ENCODE peak calls at places on chromosome 16, in ten cellular contexts. V, A, G, Y, R, W, P, I, H and E are unnamed samples.

GRCh38 chr16:70529051-70529777 is 5.6 kb downstream of the SF3B3 start:
- DNase-seq in V (peak; percentile 46), A (no peak), G (no peak), Y (no peak), R (no peak), W (no peak), P (no peak), I (no peak), H (no peak), E (no peak)

GRCh38 chr16:70714526-70715112 is 28.8 kb upstream of the MTSS2 start:
- DNase-seq in V (no peak), A (no peak), G (no peak), Y (no peak), R (no peak), W (no peak), P (no peak), I (no peak), H (no peak), E (no peak)

GRCh38 chr16:29192329-29193247 is 207.7 kb downstream of the LAT start:
- DNase-seq in V (no peak), A (peak; percentile 5), G (no peak), Y (peak; percentile 19), R (no peak), W (no peak), P (no peak), I (no peak), H (peak; percentile 16), E (no peak)

GRCh38 chr16:31664683-31665482 is 137.2 kb downstream of the AHSP start:
- DNase-seq in V (no peak), A (no peak), G (no peak), Y (no peak), R (no peak), W (no peak), P (no peak), I (no peak), H (no peak), E (no peak)

GRCh38 chr16:81831722-81832126 is 52.6 kb downstream of the PLCG2 start:
- DNase-seq in V (peak; percentile 34), A (peak; percentile 79), G (peak; percentile 68), Y (no peak), R (peak; percentile 82), W (no peak), P (peak; percentile 38), I (peak; percentile 7), H (peak; percentile 60), E (no peak)

GRCh38 chr16:53768593-53768992 is 64.6 kb downstream of the FTO start:
- DNase-seq in V (no peak), A (no peak), G (no peak), Y (no peak), R (no peak), W (no peak), P (no peak), I (peak; percentile 11), H (no peak), E (no peak)

GRCh38 chr16:30377050-30377811 is 2.6 kb downstream of the MYL11 start:
- DNase-seq in V (peak; percentile 66), A (no peak), G (no peak), Y (no peak), R (no peak), W (peak; percentile 38), P (no peak), I (no peak), H (no peak), E (no peak)

GRCh38 chr16:64089697-64090096 is 1032.2 kb downstream of the CDH11 start:
- DNase-seq in V (peak; percentile 81), A (no peak), G (no peak), Y (no peak), R (no peak), W (peak; percentile 66), P (no peak), I (no peak), H (no peak), E (no peak)

GRCh38 chr16:20348365-20349185 is 3.9 kb downstream of the UMOD start:
- DNase-seq in V (peak; percentile 91), A (no peak), G (no peak), Y (no peak), R (peak; percentile 51), W (peak; percentile 24), P (no peak), I (peak; percentile 35), H (no peak), E (no peak)

GRCh38 chr16:68834550-68834949 is 8.8 kb upstream of the TANGO6 start:
- DNase-seq in V (no peak), A (no peak), G (no peak), Y (no peak), R (no peak), W (no peak), P (no peak), I (peak; percentile 48), H (no peak), E (no peak)

GRCh38 chr16:57694556-57695377 is at the start of gene DRC7:
- DNase-seq in V (peak; percentile 93), A (peak; percentile 25), G (no peak), Y (no peak), R (no peak), W (peak; percentile 90), P (no peak), I (no peak), H (peak; percentile 29), E (peak; percentile 36)

GRCh38 chr16:54241525-54241924 is 45.1 kb downstream of the IRX3 start:
- DNase-seq in V (peak; percentile 12), A (no peak), G (no peak), Y (no peak), R (no peak), W (no peak), P (no peak), I (no peak), H (peak; percentile 2), E (peak; percentile 5)

DNA sequence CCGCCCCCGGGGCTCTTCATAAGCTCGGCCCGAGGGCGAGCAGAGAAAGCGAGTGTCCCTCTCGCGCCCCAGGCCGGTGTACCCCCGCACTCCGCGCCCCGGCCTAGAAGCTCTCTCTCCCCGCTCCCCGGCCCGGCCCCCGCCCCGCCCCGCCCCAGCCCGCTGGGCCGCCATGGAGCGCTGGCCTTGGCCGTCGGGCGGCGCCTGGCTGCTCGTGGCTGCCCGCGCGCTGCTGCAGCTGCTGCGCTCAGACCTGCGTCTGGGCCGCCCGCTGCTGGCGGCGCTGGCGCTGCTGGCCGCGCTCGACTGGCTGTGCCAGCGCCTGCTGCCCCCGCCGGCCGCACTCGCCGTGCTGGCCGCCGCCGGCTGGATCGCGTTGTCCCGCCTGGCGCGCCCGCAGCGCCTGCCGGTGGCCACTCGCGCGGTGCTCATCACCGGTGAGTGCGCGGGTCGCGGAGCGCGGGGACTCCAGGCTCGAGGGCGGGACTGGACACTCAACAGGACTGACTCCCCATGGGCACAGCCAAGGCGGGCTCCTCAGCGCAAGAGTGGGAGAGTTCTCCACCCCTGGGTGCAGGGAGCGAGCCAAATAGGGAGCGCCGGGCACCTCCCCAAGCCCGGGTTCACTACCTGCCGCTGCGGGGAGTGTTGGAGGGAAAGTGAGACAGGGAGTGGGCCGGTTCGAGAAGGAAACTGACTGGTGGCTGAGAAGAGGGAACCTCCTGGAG is at the start of gene HSD11B2:
- DNase-seq in V (peak; percentile 83), A (no peak), G (no peak), Y (peak; percentile 74), R (peak; percentile 88), W (peak; percentile 91), P (no peak), I (peak; percentile 39), H (peak; percentile 49), E (no peak)
- TF ChIP-seq CTCF in V (no peak), A (no peak), G (no peak), Y (peak; percentile 3), R (no peak), W (peak; percentile 21), P (no peak), I (no peak), H (no peak), E (no peak)

GRCh38 chr16:3731126-3731935 is 14.0 kb upstream of the TRAP1 start:
- DNase-seq in V (no peak), A (no peak), G (peak; percentile 53), Y (no peak), R (no peak), W (no peak), P (no peak), I (no peak), H (no peak), E (peak; percentile 25)
- H3K36me3 ChIP-seq in V (peaks cover 14% of the 10 kb centered on the region), A (peaks cover 58% of the 10 kb centered on the region), G (peaks cover 77% of the 10 kb centered on the region), Y (no peaks in the 10 kb centered on the region), R (peaks cover 35% of the 10 kb centered on the region), W (peaks cover 6% of the 10 kb centered on the region), P (peaks cover 48% of the 10 kb centered on the region), I (peaks cover 70% of the 10 kb centered on the region), H (peaks cover 2% of the 10 kb centered on the region), E (no peaks in the 10 kb centered on the region)

GRCh38 chr16:75256059-75256870 is 4.8 kb upstream of the BCAR1 start:
- DNase-seq in V (peak; percentile 67), A (no peak), G (peak; percentile 70), Y (no peak), R (no peak), W (no peak), P (no peak), I (no peak), H (no peak), E (no peak)
- TF ChIP-seq CTCF in V (peak; percentile 9), A (no peak), G (no peak), Y (no peak), R (no peak), W (no peak), P (no peak), I (no peak), H (no peak), E (no peak)

GRCh38 chr16:9114112-9114511 is 22.7 kb downstream of the HAPSTR1 start:
- DNase-seq in V (no peak), A (no peak), G (no peak), Y (no peak), R (no peak), W (no peak), P (no peak), I (no peak), H (no peak), E (no peak)

GRCh38 chr16:9114842-9115241 is 23.4 kb downstream of the HAPSTR1 start:
- DNase-seq in V (no peak), A (no peak), G (no peak), Y (no peak), R (no peak), W (no peak), P (no peak), I (no peak), H (no peak), E (no peak)

GRCh38 chr16:9113707-9114106 is 22.3 kb downstream of the HAPSTR1 start:
- DNase-seq in V (no peak), A (no peak), G (no peak), Y (no peak), R (no peak), W (no peak), P (no peak), I (no peak), H (no peak), E (no peak)

GRCh38 chr16:9112844-9113186 is 21.4 kb downstream of the HAPSTR1 start:
- DNase-seq in V (no peak), A (no peak), G (no peak), Y (no peak), R (no peak), W (no peak), P (no peak), I (no peak), H (no peak), E (no peak)

DNA sequence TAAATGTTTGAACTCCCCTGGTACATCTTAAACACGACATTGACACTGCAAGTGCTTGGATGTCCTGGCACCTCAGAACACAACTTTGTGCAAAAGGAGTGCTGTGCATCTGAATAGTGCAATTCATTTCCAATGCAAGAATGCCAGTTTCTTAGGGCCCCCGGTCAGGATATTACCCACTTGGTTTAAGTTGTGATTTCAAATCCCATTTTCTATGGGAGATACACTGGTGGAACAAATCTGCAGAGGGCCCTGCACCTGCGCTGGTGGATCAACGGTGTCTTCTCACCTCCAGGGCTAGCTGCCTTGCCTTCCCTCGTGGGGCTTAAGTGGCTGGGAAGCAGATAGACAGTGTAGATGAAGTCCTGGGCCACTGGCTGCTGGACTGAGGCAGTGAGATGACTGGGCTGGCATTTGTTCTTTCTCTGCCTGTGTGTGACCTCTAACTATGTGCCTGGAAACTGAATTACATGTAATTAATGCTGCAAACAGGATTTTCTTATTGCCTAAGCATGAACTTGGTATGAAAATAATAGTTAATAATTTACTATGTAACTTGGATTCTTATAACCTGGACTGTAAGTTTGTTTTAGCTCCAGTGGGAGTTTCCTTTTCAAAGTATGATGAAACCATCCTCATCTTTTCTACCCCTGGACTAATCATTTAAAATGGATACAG is 20.9 kb downstream of the HAPSTR1 start:
- DNase-seq in V (no peak), A (no peak), G (no peak), Y (no peak), R (no peak), W (no peak), P (no peak), I (no peak), H (no peak), E (no peak)
- H3K36me3 ChIP-seq in V (peaks cover 20% of the 10 kb centered on the region), A (peaks cover 5% of the 10 kb centered on the region), G (peaks cover 4% of the 10 kb centered on the region), Y (no peaks in the 10 kb centered on the region), R (no peaks in the 10 kb centered on the region), W (peaks cover under 1% of the 10 kb centered on the region), P (peaks cover 15% of the 10 kb centered on the region), I (no peaks in the 10 kb centered on the region), H (peaks cover 3% of the 10 kb centered on the region), E (no peaks in the 10 kb centered on the region)